ENCODE peak calls at places on chromosome 6, in seven cellular contexts. K is HTR-8/SVneo; C is AG08395; A is activated T-helper 9 cell treated with anti-CD3 and anti-CD28 coated beads, Interleukin-2, amount 50 U/mL, for 16 hours; P is astrocyte of the cerebellum; D is nucleus accumbens; L is AG04450. Z is an unnamed sample.

GRCh38 chr6:82040405-82041221 is 206.9 kb downstream of the IBTK start:
- DNase-seq in K (peak), C (peak), A (no peak), P (peak), D (peak), L (peak), Z (no peak)

GRCh38 chr6:15420959-15421438 is 175.1 kb downstream of the JARID2 start:
- DNase-seq in K (no peak), C (no peak), A (no peak), P (no peak), D (no peak), L (no peak), Z (no peak)

GRCh38 chr6:109872968-109873545 is 105.1 kb upstream of the GPR6 start:
- DNase-seq in K (no peak), C (no peak), A (no peak), P (no peak), D (no peak), L (no peak), Z (no peak)

GRCh38 chr6:98974309-98974708 is 26.6 kb upstream of the FBXL4 start:
- DNase-seq in K (no peak), C (no peak), A (no peak), P (no peak), D (no peak), L (no peak), Z (no peak)

GRCh38 chr6:7868926-7869325 is 41.7 kb downstream of the TXNDC5 start:
- DNase-seq in K (no peak), C (no peak), A (no peak), P (no peak), D (no peak), L (no peak), Z (no peak)

GRCh38 chr6:161242779-161243693 is 30.8 kb downstream of the AGPAT4 start:
- DNase-seq in K (no peak), C (peak), A (no peak), P (peak), D (peak), L (no peak), Z (no peak)

GRCh38 chr6:43987838-43988439 is 139.3 kb downstream of the MRPL14 start:
- DNase-seq in K (no peak), C (no peak), A (no peak), P (no peak), D (no peak), L (no peak), Z (no peak)

GRCh38 chr6:113997106-113997505 is 26.2 kb upstream of the HDAC2 start:
- DNase-seq in K (peak), C (peak), A (no peak), P (peak), D (no peak), L (peak), Z (peak)

GRCh38 chr6:137999815-138000214 is 107.4 kb downstream of the PERP start:
- DNase-seq in K (no peak), C (no peak), A (no peak), P (no peak), D (no peak), L (no peak), Z (no peak)

GRCh38 chr6:3876866-3877265 is 27.7 kb downstream of the FAM50B start:
- DNase-seq in K (no peak), C (no peak), A (no peak), P (no peak), D (no peak), L (no peak), Z (no peak)

GRCh38 chr6:152575186-152575585 is 62.0 kb downstream of the SYNE1 start:
- DNase-seq in K (no peak), C (no peak), A (no peak), P (no peak), D (no peak), L (no peak), Z (no peak)

GRCh38 chr6:85240787-85241186 is 209.1 kb upstream of the NT5E start:
- DNase-seq in K (no peak), C (no peak), A (no peak), P (no peak), D (no peak), L (no peak), Z (no peak)

GRCh38 chr6:56891754-56892153 is 63.2 kb upstream of the BEND6 start:
- DNase-seq in K (peak), C (peak), A (no peak), P (no peak), D (no peak), L (peak), Z (no peak)

GRCh38 chr6:1257778-1258177 is 54.1 kb upstream of the FOXQ1 start:
- DNase-seq in K (no peak), C (no peak), A (no peak), P (no peak), D (no peak), L (no peak), Z (no peak)

GRCh38 chr6:25279748-25280616 is 808 bp downstream of the CARMIL1 start:
- DNase-seq in K (peak), C (no peak), A (no peak), P (no peak), D (no peak), L (no peak), Z (no peak)

GRCh38 chr6:53892707-53893106 is 97.9 kb downstream of the LRRC1 start:
- DNase-seq in K (no peak), C (no peak), A (no peak), P (no peak), D (no peak), L (no peak), Z (no peak)

GRCh38 chr6:157714153-157714490 is 108.9 kb upstream of the SNX9 start:
- DNase-seq in K (no peak), C (peak), A (no peak), P (peak), D (no peak), L (no peak), Z (no peak)

GRCh38 chr6:56842602-56843475 is 112.1 kb upstream of the BEND6 start:
- DNase-seq in K (peak), C (peak), A (no peak), P (no peak), D (peak), L (no peak), Z (no peak)

GRCh38 chr6:150641398-150642139 is 41.9 kb downstream of the PLEKHG1 start:
- DNase-seq in K (no peak), C (no peak), A (no peak), P (no peak), D (no peak), L (no peak), Z (no peak)